ENCODE peak calls at places on chromosome 4, in four cellular contexts. A is WTC11, Y is SK-N-SH, M is K562. Z is an unnamed sample.

GRCh38 chr4:150960079-150960478 is 55.0 kb downstream of the LRBA start:
- DNase-seq in A (no peak), Y (peak; percentile 41), M (peak; percentile 26), Z (no peak)

GRCh38 chr4:38409852-38410251 is 254.1 kb upstream of the KLF3 start:
- DNase-seq in A (no peak), Y (no peak), M (no peak), Z (no peak)

GRCh38 chr4:37666625-37667071 is 19.5 kb downstream of the RELL1 start:
- DNase-seq in A (no peak), Y (no peak), M (peak; percentile 13), Z (no peak)

GRCh38 chr4:5465956-5466355 is 242.4 kb downstream of the EVC2 start:
- DNase-seq in A (no peak), Y (no peak), M (no peak), Z (no peak)

GRCh38 chr4:177937051-177937450 is 494.8 kb upstream of the AGA start:
- DNase-seq in A (no peak), Y (no peak), M (no peak), Z (no peak)

GRCh38 chr4:32607978-32608377 is 1887.8 kb downstream of the PCDH7 start:
- DNase-seq in A (no peak), Y (no peak), M (no peak), Z (no peak)

GRCh38 chr4:1198070-1198844 is 25.9 kb upstream of the SPON2 start:
- DNase-seq in A (peak; percentile 5), Y (peak; percentile 17), M (no peak), Z (no peak)

GRCh38 chr4:75916091-75916661 is 13.9 kb upstream of the PPEF2 start:
- DNase-seq in A (no peak), Y (peak; percentile 59), M (peak; percentile 40), Z (no peak)

GRCh38 chr4:66927937-66928336 is 617.4 kb downstream of the CENPC start:
- DNase-seq in A (no peak), Y (no peak), M (no peak), Z (no peak)

GRCh38 chr4:32748498-32748897 is 2028.3 kb downstream of the PCDH7 start:
- DNase-seq in A (peak; percentile 17), Y (no peak), M (no peak), Z (no peak)

GRCh38 chr4:109826719-109827118 is 1.1 kb upstream of the RRH start:
- DNase-seq in A (no peak), Y (peak; percentile 28), M (peak; percentile 20), Z (no peak)

GRCh38 chr4:72886602-72887001 is 182.9 kb downstream of the COX18 start:
- DNase-seq in A (no peak), Y (peak; percentile 16), M (no peak), Z (no peak)

GRCh38 chr4:47615385-47615784 is 130.3 kb downstream of the ATP10D start:
- DNase-seq in A (no peak), Y (no peak), M (no peak), Z (no peak)

GRCh38 chr4:94603170-94603747 is 151.5 kb downstream of the PDLIM5 start:
- DNase-seq in A (no peak), Y (no peak), M (peak; percentile 8), Z (no peak)

GRCh38 chr4:19924761-19925160 is 326.9 kb upstream of the SLIT2 start:
- DNase-seq in A (no peak), Y (peak; percentile 4), M (no peak), Z (no peak)

GRCh38 chr4:156594619-156595018 is 377.0 kb downstream of the PDGFC start:
- DNase-seq in A (no peak), Y (no peak), M (no peak), Z (no peak)

GRCh38 chr4:156596026-156596425 is 375.6 kb downstream of the PDGFC start:
- DNase-seq in A (no peak), Y (no peak), M (no peak), Z (no peak)

GRCh38 chr4:156593464-156593863 is 378.1 kb downstream of the PDGFC start:
- DNase-seq in A (no peak), Y (no peak), M (no peak), Z (no peak)

GRCh38 chr4:156595041-156595440 is 376.6 kb downstream of the PDGFC start:
- DNase-seq in A (no peak), Y (no peak), M (no peak), Z (no peak)

GRCh38 chr4:156598138-156598681 is 373.4 kb downstream of the PDGFC start:
- DNase-seq in A (no peak), Y (no peak), M (no peak), Z (peak; percentile 3)
- TF ChIP-seq TEAD4 in A (no peak), Y (no peak), M (no peak), Z (no peak)

GRCh38 chr4:41820473-41820872 is 71.9 kb upstream of the PHOX2B start:
- DNase-seq in A (no peak), Y (no peak), M (no peak), Z (no peak)
- TF ChIP-seq TEAD4 in A (no peak), Y (no peak), M (no peak), Z (no peak)

GRCh38 chr4:142345909-142346308 is 500.2 kb downstream of the INPP4B start:
- DNase-seq in A (no peak), Y (no peak), M (no peak), Z (no peak)
- TF ChIP-seq TEAD4 in A (no peak), Y (no peak), M (no peak), Z (no peak)

GRCh38 chr4:128661529-128661928 is 148.0 kb upstream of the JADE1 start:
- DNase-seq in A (no peak), Y (no peak), M (no peak), Z (no peak)
- TF ChIP-seq TEAD4 in A (peak; percentile 76), Y (no peak), M (no peak), Z (peak; percentile 98)

GRCh38 chr4:27062256-27062655 is 201.6 kb downstream of the STIM2 start:
- DNase-seq in A (no peak), Y (no peak), M (no peak), Z (peak; percentile 32)

GRCh38 chr4:27068151-27068862 is 207.7 kb downstream of the STIM2 start:
- DNase-seq in A (no peak), Y (no peak), M (no peak), Z (no peak)

GRCh38 chr4:27066591-27066990 is 205.9 kb downstream of the STIM2 start:
- DNase-seq in A (no peak), Y (no peak), M (no peak), Z (peak; percentile 13)
- TF ChIP-seq TEAD4 in A (no peak), Y (no peak), M (no peak), Z (no peak)

GRCh38 chr4:7680106-7680505 is 245.4 kb upstream of the PSAPL1 start:
- DNase-seq in A (no peak), Y (no peak), M (no peak), Z (no peak)

GRCh38 chr4:7683126-7683703 is 248.5 kb upstream of the PSAPL1 start:
- DNase-seq in A (no peak), Y (no peak), M (no peak), Z (no peak)

GRCh38 chr4:7679431-7679830 is 244.7 kb upstream of the PSAPL1 start:
- DNase-seq in A (no peak), Y (no peak), M (no peak), Z (no peak)

GRCh38 chr4:7678318-7678852 is 243.7 kb upstream of the PSAPL1 start:
- DNase-seq in A (no peak), Y (no peak), M (no peak), Z (no peak)

GRCh38 chr4:7680731-7681130 is 246.0 kb upstream of the PSAPL1 start:
- DNase-seq in A (no peak), Y (no peak), M (no peak), Z (no peak)
- TF ChIP-seq TEAD4 in A (no peak), Y (no peak), M (no peak), Z (no peak)

DNA sequence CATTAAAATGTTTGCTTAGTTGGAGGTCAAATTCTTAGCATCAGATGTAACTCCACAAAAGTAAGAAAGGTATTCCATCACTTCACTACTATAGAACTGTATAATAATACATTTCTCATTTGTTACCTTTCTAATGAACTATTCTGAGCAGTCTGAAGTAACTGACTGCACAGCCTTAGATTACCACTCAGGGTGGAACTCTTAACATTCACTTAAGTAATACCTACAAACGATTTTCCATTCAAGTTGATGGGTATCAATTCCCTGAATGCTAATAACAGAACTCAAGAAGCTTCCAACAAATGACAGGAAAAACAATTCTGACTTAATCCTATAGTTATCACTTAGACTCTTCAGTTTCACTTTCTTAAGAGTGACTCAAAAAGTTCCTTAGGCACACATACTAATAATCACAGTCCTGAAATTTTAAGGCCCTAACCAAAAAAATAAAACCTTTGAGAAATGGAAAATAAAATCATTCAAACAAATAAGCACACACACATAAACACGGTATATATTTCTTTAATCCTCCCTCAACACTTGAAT is 20.9 kb downstream of the HNRNPD start:
- DNase-seq in A (no peak), Y (no peak), M (no peak), Z (no peak)
- TF ChIP-seq TEAD4 in A (no peak), Y (no peak), M (no peak), Z (no peak)

DNA sequence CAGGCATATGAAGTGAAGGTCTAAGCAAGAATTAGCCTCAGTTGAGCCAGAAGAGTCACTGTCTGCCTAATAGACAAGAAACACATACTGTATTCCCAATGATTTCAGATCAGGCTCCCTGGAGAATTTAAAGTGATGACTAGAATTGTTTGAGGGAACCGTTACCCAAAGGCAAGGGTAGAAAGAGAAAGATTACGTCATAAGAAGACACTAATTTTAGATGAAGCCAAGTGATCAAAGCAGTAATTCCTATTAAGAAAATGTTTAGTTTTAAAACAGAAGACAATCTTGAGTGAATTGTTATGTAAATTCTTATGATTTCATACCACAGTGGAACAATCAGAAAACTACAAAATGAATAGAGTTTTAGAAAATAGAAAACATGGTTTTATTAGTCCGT is 194.5 kb upstream of the ARSJ start:
- DNase-seq in A (no peak), Y (no peak), M (no peak), Z (no peak)
- TF ChIP-seq TEAD4 in A (no peak), Y (no peak), M (no peak), Z (no peak)

GRCh38 chr4:168475745-168476144 is 4.5 kb downstream of the DDX60L start:
- DNase-seq in A (peak; percentile 36), Y (no peak), M (peak; percentile 47), Z (no peak)
- TF ChIP-seq TEAD4 in A (no peak), Y (no peak), M (no peak), Z (no peak)

GRCh38 chr4:111798840-111799239 is 346.4 kb upstream of the FAM241A start:
- DNase-seq in A (no peak), Y (no peak), M (no peak), Z (no peak)

GRCh38 chr4:111793686-111794085 is 351.6 kb upstream of the FAM241A start:
- DNase-seq in A (no peak), Y (no peak), M (no peak), Z (no peak)

GRCh38 chr4:111800551-111800950 is 344.7 kb upstream of the FAM241A start:
- DNase-seq in A (no peak), Y (no peak), M (no peak), Z (no peak)

GRCh38 chr4:111802191-111802590 is 343.1 kb upstream of the FAM241A start:
- DNase-seq in A (no peak), Y (no peak), M (no peak), Z (no peak)

GRCh38 chr4:111797455-111798163 is 347.6 kb upstream of the FAM241A start:
- DNase-seq in A (no peak), Y (no peak), M (no peak), Z (no peak)
- TF ChIP-seq TEAD4 in A (no peak), Y (no peak), M (no peak), Z (no peak)

Z was measured in H1.